ENCODE peak calls at places on chromosomes 1 and 21, in nine cellular contexts. V is nucleus accumbens; J is CD4-positive, alpha-beta T cell; U is stimulated activated naive B cell treated with anti-CD40 and anti-IgM and Interleukin-4, amounts not matched to agents 10 μg/mL and 1 μg/mL and 100 μg/mL, for 72 hours; P is BJ; B is MCF 10A; D is glomerular endothelial cell; S is endothelial cell; A is KG1. W is an unnamed sample.

GRCh38 chr1:23825762-23826522 is 713 bp upstream of the HMGCL start:
- DNase-seq in S (no peak), P (no peak), U (no peak), A (no peak), B (no peak), J (no peak), D (no peak), V (no peak), W (no peak)

GRCh38 chr1:6307099-6307498 is 46.2 kb upstream of the GPR153 start:
- DNase-seq in S (no peak), D (no peak), J (no peak), V (no peak), B (no peak), U (no peak), A (no peak), P (no peak), W (no peak)

GRCh38 chr1:32413507-32414185 is 19.4 kb upstream of the BSDC1 start:
- DNase-seq in D (no peak), J (peak; percentile 51), S (peak; percentile 10), P (no peak), U (peak; percentile 39), B (peak; percentile 84), V (no peak), A (peak; percentile 71), W (no peak)

GRCh38 chr1:221263831-221264767 is 384.9 kb downstream of the HLX start:
- DNase-seq in D (peak; percentile 83), B (peak; percentile 93), A (no peak), J (no peak), V (no peak), P (peak; percentile 51), S (peak; percentile 40), U (peak; percentile 40), W (peak; percentile 56)

GRCh38 chr1:204084247-204084772 is 11.4 kb downstream of the SOX13 start:
- DNase-seq in J (no peak), D (no peak), B (no peak), P (no peak), V (peak; percentile 49), U (no peak), A (no peak), S (no peak), W (peak; percentile 48)

GRCh38 chr1:174072546-174072945 is 50.4 kb upstream of the RC3H1 start:
- DNase-seq in A (no peak), D (no peak), J (no peak), B (no peak), U (no peak), S (no peak), P (no peak), V (no peak), W (no peak)

GRCh38 chr1:155933591-155934096 is 569 bp downstream of the KHDC4 start:
- DNase-seq in S (no peak), P (no peak), D (no peak), J (no peak), B (no peak), V (no peak), U (no peak), A (no peak), W (no peak)

GRCh38 chr1:63772876-63773275 is 941 bp upstream of the ROR1 start:
- DNase-seq in A (no peak), U (no peak), S (no peak), V (no peak), P (no peak), D (no peak), J (no peak), B (no peak), W (no peak)

GRCh38 chr21:41769106-41769505 is 2.3 kb upstream of the RIPK4 start:
- DNase-seq in P (no peak), B (no peak), D (no peak), S (no peak), J (no peak), U (no peak), V (no peak), A (no peak), W (no peak)

GRCh38 chr21:41956926-41957729 is 3.3 kb upstream of the C2CD2 start:
- DNase-seq in J (no peak), P (peak; percentile 37), A (peak; percentile 44), B (peak; percentile 69), U (no peak), V (no peak), S (no peak), D (no peak), W (no peak)

GRCh38 chr1:28775121-28775942 is 36.6 kb upstream of the OPRD1 start:
- DNase-seq in A (no peak), S (peak; percentile 66), J (peak; percentile 59), V (no peak), U (peak; percentile 58), D (no peak), B (peak; percentile 45), P (no peak), W (peak; percentile 6)

GRCh38 chr1:243549791-243550190 is 293.9 kb downstream of the SDCCAG8 start:
- DNase-seq in S (no peak), U (no peak), P (no peak), B (no peak), A (no peak), J (no peak), D (no peak), V (no peak), W (no peak)

GRCh38 chr1:226310123-226310540 is 1.2 kb upstream of the LIN9 start:
- DNase-seq in U (no peak), V (no peak), B (peak; percentile 58), A (no peak), J (no peak), P (no peak), S (no peak), D (no peak), W (no peak)

GRCh38 chr1:161180643-161181042 is 3.3 kb upstream of the B4GALT3 start:
- DNase-seq in P (no peak), U (no peak), S (no peak), V (no peak), B (peak; percentile 59), D (no peak), J (no peak), A (peak; percentile 22), W (no peak)

GRCh38 chr1:2240251-2241156 is 12.4 kb downstream of the SKI start:
- DNase-seq in A (no peak), D (no peak), P (no peak), U (no peak), J (peak; percentile 34), S (no peak), V (peak; percentile 39), B (peak; percentile 18), W (peak; percentile 62)

GRCh38 chr1:236039736-236040670 is 24.9 kb downstream of the NID1 start:
- DNase-seq in D (no peak), P (peak; percentile 59), U (no peak), V (no peak), B (no peak), J (no peak), A (no peak), S (no peak), W (no peak)

GRCh38 chr1:31830065-31830464 is 14.2 kb upstream of the SPOCD1 start:
- DNase-seq in D (no peak), U (no peak), P (no peak), J (no peak), V (no peak), S (no peak), A (no peak), B (no peak), W (no peak)

GRCh38 chr1:21509351-21510112 is at the start of gene ALPL:
- DNase-seq in P (no peak), J (no peak), A (no peak), B (no peak), U (no peak), V (no peak), S (no peak), D (no peak), W (no peak)

GRCh38 chr1:19597463-19598309 is 46.4 kb upstream of the NBL1 start:
- DNase-seq in D (peak; percentile 25), A (peak; percentile 78), P (no peak), S (no peak), V (no peak), U (peak; percentile 58), B (peak; percentile 35), J (peak; percentile 72), W (no peak)

GRCh38 chr21:45326169-45326833 is 38.6 kb upstream of the POFUT2 start:
- DNase-seq in P (no peak), V (no peak), D (no peak), J (no peak), B (no peak), A (no peak), U (no peak), S (no peak), W (peak; percentile 26)